ENCODE peak calls at places on chromosomes 2 and 18, in eight cellular contexts. M is CD8-positive, alpha-beta T cell; L is colonic mucosa; S is brain microvascular endothelial cell; E is RWPE1; A is OCI-LY7; U is K562; F is heart left ventricle. D is an unnamed sample.

GRCh38 chr2:19733951-19734425 is 167.8 kb downstream of the TTC32 start:
- DNase-seq in S (peak), U (no peak), M (no peak), F (no peak), L (no peak), A (no peak), E (no peak), D (no peak)

GRCh38 chr18:2547477-2548087 is 23.7 kb downstream of the METTL4 start:
- DNase-seq in U (peak), F (no peak), L (no peak), E (peak), M (no peak), A (peak), S (peak), D (no peak)

GRCh38 chr18:70523798-70524182 is 234.9 kb downstream of the SOCS6 start:
- DNase-seq in L (no peak), U (no peak), F (no peak), A (no peak), M (no peak), S (no peak), E (no peak), D (no peak)

GRCh38 chr2:144140896-144141295 is 379.0 kb downstream of the ZEB2 start:
- DNase-seq in U (no peak), A (no peak), F (no peak), E (no peak), L (no peak), M (no peak), S (no peak), D (no peak)

GRCh38 chr18:59966913-59967312 is 67.1 kb downstream of the PMAIP1 start:
- DNase-seq in M (no peak), L (no peak), A (no peak), S (no peak), F (no peak), E (no peak), U (no peak), D (no peak)

GRCh38 chr2:62343636-62344349 is 147.9 kb downstream of the B3GNT2 start:
- DNase-seq in A (no peak), U (no peak), M (no peak), L (no peak), S (no peak), E (no peak), F (no peak), D (no peak)

GRCh38 chr2:239952251-239952650 is 72.9 kb downstream of the NDUFA10 start:
- DNase-seq in E (no peak), M (no peak), U (no peak), F (no peak), L (no peak), S (no peak), A (no peak), D (no peak)

GRCh38 chr2:85019121-85019520 is 48.2 kb downstream of the KCMF1 start:
- DNase-seq in M (no peak), S (no peak), L (no peak), E (no peak), U (no peak), A (no peak), F (no peak), D (no peak)

GRCh38 chr2:238771193-238771592 is 76.7 kb upstream of the TWIST2 start:
- DNase-seq in U (no peak), S (peak), A (no peak), F (no peak), L (no peak), M (no peak), E (no peak), D (no peak)

GRCh38 chr2:46875226-46875899 is 40.2 kb downstream of the MCFD2 start:
- DNase-seq in F (no peak), U (no peak), L (no peak), M (no peak), E (no peak), S (no peak), A (no peak), D (no peak)

GRCh38 chr18:39805218-39805617 is 2149.8 kb upstream of the PIK3C3 start:
- DNase-seq in A (no peak), E (no peak), F (no peak), L (no peak), U (no peak), S (no peak), M (no peak), D (no peak)

GRCh38 chr18:48841381-48842258 is 109.1 kb downstream of the SMAD7 start:
- DNase-seq in E (no peak), M (no peak), S (no peak), F (peak), L (no peak), A (no peak), U (peak), D (peak)

GRCh38 chr2:25617948-25618646 is 55.3 kb downstream of the DTNB start:
- DNase-seq in S (peak), E (peak), M (no peak), A (no peak), L (no peak), U (no peak), F (peak), D (no peak)

DNA sequence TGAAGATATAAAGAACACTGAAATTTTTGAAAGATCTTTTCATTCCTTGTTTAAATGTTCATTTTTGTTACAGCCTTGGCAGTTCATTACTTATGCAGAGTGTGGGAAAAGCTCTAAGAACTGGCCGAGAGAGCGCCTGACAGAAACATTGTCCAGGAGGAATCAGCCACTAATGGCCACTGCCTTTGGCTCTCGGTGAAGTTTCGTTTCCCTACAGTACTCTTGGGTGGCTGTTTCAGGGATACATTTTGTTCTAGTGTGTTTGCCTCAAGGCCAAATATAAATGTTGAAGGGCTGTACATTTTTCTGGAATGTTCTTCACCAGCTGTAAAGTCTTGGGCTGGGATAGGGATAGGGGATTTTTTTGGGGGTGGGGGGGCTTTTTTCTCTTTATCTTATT is 10.8 kb downstream of the SPTBN1 start:
- DNase-seq in L (no peak), F (no peak), U (no peak), A (no peak), E (no peak), M (no peak), S (no peak), D (no peak)
- H3K27ac ChIP-seq in L (no peak), F (peak), U (no peak), A (no peak), E (no peak), M (no peak), S (no peak), D (peak)

GRCh38 chr2:165536861-165537499 is 67.5 kb downstream of the CSRNP3 start:
- DNase-seq in L (no peak), E (no peak), U (no peak), A (no peak), S (no peak), F (no peak), M (no peak), D (no peak)

GRCh38 chr2:165533331-165533730 is 63.8 kb downstream of the CSRNP3 start:
- DNase-seq in M (no peak), E (no peak), A (no peak), S (no peak), F (no peak), L (no peak), U (no peak), D (no peak)

GRCh38 chr2:165539985-165540384 is 70.5 kb downstream of the CSRNP3 start:
- DNase-seq in L (no peak), U (no peak), M (no peak), F (no peak), A (no peak), S (no peak), E (no peak), D (no peak)

GRCh38 chr2:165535443-165535842 is 65.9 kb downstream of the CSRNP3 start:
- DNase-seq in U (no peak), F (no peak), E (no peak), A (no peak), L (no peak), M (no peak), S (no peak), D (no peak)
- H3K27ac ChIP-seq in U (no peak), F (no peak), E (no peak), A (no peak), L (no peak), M (no peak), S (no peak), D (no peak)

GRCh38 chr18:36382151-36382550 is 84.6 kb downstream of the FHOD3 start:
- DNase-seq in E (no peak), S (no peak), F (no peak), U (no peak), L (no peak), A (no peak), M (no peak), D (no peak)

GRCh38 chr18:36380173-36380827 is 82.8 kb downstream of the FHOD3 start:
- DNase-seq in A (no peak), U (no peak), S (no peak), E (no peak), F (no peak), L (no peak), M (no peak), D (no peak)

GRCh38 chr18:36379426-36379984 is 82.0 kb downstream of the FHOD3 start:
- DNase-seq in L (no peak), F (no peak), M (no peak), S (no peak), U (no peak), A (no peak), E (no peak), D (no peak)

GRCh38 chr18:36381075-36381474 is 83.6 kb downstream of the FHOD3 start:
- DNase-seq in L (no peak), F (no peak), S (no peak), U (no peak), A (no peak), E (no peak), M (no peak), D (no peak)

GRCh38 chr18:36382854-36383253 is 85.3 kb downstream of the FHOD3 start:
- DNase-seq in E (no peak), U (no peak), A (no peak), F (no peak), S (no peak), M (no peak), L (no peak), D (no peak)
- H3K27ac ChIP-seq in E (no peak), U (no peak), A (no peak), F (peak), S (no peak), M (no peak), L (no peak), D (no peak)

GRCh38 chr2:230693411-230693810 is 19.2 kb upstream of the CAB39 start:
- DNase-seq in A (no peak), L (no peak), E (no peak), M (no peak), S (no peak), U (no peak), F (no peak), D (no peak)
- H3K27ac ChIP-seq in A (no peak), L (no peak), E (no peak), M (no peak), S (no peak), U (no peak), F (no peak), D (no peak)

DNA sequence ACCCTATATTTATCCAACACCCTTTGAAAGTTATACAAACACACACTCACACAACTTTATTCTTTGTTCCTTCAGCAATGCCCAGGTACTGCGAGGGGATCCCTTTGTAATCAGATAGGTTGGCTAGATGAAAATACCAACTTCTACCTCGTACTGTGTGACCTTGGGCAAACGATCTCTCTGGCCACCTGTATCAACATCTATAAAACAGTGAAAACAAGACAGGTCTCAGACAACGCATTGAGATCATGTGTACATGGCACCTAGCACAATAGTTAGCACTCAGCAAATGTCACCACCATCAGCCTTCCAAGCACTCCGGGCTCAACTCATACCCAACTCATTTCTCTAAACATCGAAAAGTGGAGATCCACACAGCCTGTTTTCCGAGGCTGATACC is 118.4 kb upstream of the PPP1CB start:
- DNase-seq in E (no peak), F (no peak), L (no peak), M (no peak), U (no peak), A (no peak), S (no peak), D (no peak)
- H3K27ac ChIP-seq in E (peak), F (no peak), L (no peak), M (no peak), U (no peak), A (no peak), S (peak), D (no peak)

GRCh38 chr2:15299904-15300528 is 261.1 kb downstream of the NBAS start:
- DNase-seq in S (no peak), E (no peak), L (no peak), M (no peak), U (no peak), F (no peak), A (no peak), D (no peak)

GRCh38 chr2:15302154-15302553 is 259.0 kb downstream of the NBAS start:
- DNase-seq in S (peak), E (no peak), U (peak), A (no peak), M (no peak), F (no peak), L (no peak), D (no peak)

GRCh38 chr2:15300645-15301573 is 260.2 kb downstream of the NBAS start:
- DNase-seq in A (no peak), E (no peak), S (no peak), U (no peak), M (no peak), F (no peak), L (no peak), D (no peak)

GRCh38 chr2:15303874-15304273 is 257.3 kb downstream of the NBAS start:
- DNase-seq in F (no peak), U (no peak), L (no peak), S (no peak), M (no peak), E (no peak), A (no peak), D (no peak)

DNA sequence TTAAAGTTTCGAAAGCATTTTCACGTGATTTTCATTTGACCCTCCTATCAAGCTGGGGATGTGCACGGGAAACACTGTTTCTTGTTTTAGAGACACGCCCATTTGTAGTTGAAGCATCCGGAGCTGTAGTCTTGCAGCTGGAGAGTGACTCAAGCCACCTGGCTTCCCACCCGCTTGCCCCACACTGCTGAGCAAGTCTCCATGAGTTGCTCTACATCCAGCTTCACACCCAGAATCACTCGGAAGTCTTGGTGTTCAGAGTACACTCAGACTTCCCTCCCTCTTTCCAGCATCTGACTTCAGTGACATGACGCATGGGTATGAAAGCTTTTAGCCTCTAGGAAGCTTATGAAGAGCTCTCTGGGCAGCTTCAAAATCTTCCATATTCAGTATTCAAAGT is 262.4 kb downstream of the NBAS start:
- DNase-seq in L (no peak), E (peak), A (no peak), S (no peak), F (peak), M (no peak), U (no peak), D (no peak)
- H3K27ac ChIP-seq in L (no peak), E (no peak), A (no peak), S (no peak), F (no peak), M (no peak), U (no peak), D (no peak)

D was measured in lung.